ENCODE peak calls at places on chromosomes 16 and 17, in seven cellular contexts. W is activated naive CD4-positive, alpha-beta T cell; D is activated CD4-positive, CD25-positive, alpha-beta regulatory T cell; O is stimulated activated CD8-positive, alpha-beta memory T cell treated with anti-CD3 and anti-CD28 coated beads, Interleukin-7, amount 100 ng/mL, for 48 hours; Y is HFFc6; R is NCI-H82; T is right atrium auricular region. V is an unnamed sample.

GRCh38 chr17:75315541-75316243 is 26.5 kb upstream of the SLC25A19 start:
- DNase-seq in W (no peak), D (no peak), O (no peak), Y (no peak), R (no peak), T (no peak), V (peak; percentile 81)

GRCh38 chr16:14015948-14016347 is 55.2 kb upstream of the MRTFB start:
- DNase-seq in W (no peak), D (no peak), O (no peak), Y (peak; percentile 82), R (no peak), T (peak; percentile 80), V (peak; percentile 36)

GRCh38 chr16:7086842-7087616 is 245.6 kb upstream of the RBFOX1 start:
- DNase-seq in W (no peak), D (no peak), O (no peak), Y (no peak), R (peak; percentile 94), T (no peak), V (peak; percentile 28)

GRCh38 chr16:27922433-27922832 is 141.1 kb downstream of the GSG1L start:
- DNase-seq in W (no peak), D (no peak), O (no peak), Y (no peak), R (no peak), T (no peak), V (no peak)

GRCh38 chr16:14286381-14287230 is 215.5 kb downstream of the MRTFB start:
- DNase-seq in W (no peak), D (no peak), O (no peak), Y (no peak), R (no peak), T (no peak), V (peak; percentile 80)

GRCh38 chr17:40448639-40449261 is 5.5 kb downstream of the IGFBP4 start:
- DNase-seq in W (no peak), D (no peak), O (no peak), Y (no peak), R (peak; percentile 77), T (no peak), V (no peak)

GRCh38 chr16:55711959-55712876 is 56.4 kb downstream of the SLC6A2 start:
- DNase-seq in W (peak; percentile 5), D (peak; percentile 11), O (peak; percentile 27), Y (peak; percentile 36), R (peak; percentile 81), T (peak; percentile 70), V (peak; percentile 89)

GRCh38 chr17:9669551-9670008 is 24.3 kb downstream of the USP43 start:
- DNase-seq in W (no peak), D (no peak), O (no peak), Y (no peak), R (no peak), T (no peak), V (peak; percentile 88)

GRCh38 chr17:17146791-17147406 is 59.2 kb downstream of the PLD6 start:
- DNase-seq in W (no peak), D (no peak), O (no peak), Y (no peak), R (peak; percentile 45), T (no peak), V (peak; percentile 8)

GRCh38 chr16:1330931-1331711 is 2.3 kb upstream of the BAIAP3 start:
- DNase-seq in W (no peak), D (no peak), O (no peak), Y (no peak), R (no peak), T (no peak), V (no peak)

GRCh38 chr16:58462997-58463891 is 36.7 kb upstream of the NDRG4 start:
- DNase-seq in W (no peak), D (no peak), O (no peak), Y (no peak), R (peak; percentile 51), T (no peak), V (no peak)

GRCh38 chr17:80832266-80832676 is 159.4 kb upstream of the CHMP6 start:
- DNase-seq in W (no peak), D (no peak), O (no peak), Y (peak; percentile 88), R (peak; percentile 71), T (no peak), V (no peak)

GRCh38 chr16:71630808-71631207 is 4.8 kb downstream of the MARVELD3 start:
- DNase-seq in W (no peak), D (no peak), O (no peak), Y (no peak), R (no peak), T (no peak), V (peak; percentile 84)

GRCh38 chr16:2686912-2687507 is 4.7 kb downstream of the KCTD5 start:
- DNase-seq in W (no peak), D (no peak), O (no peak), Y (no peak), R (no peak), T (no peak), V (no peak)

GRCh38 chr17:59856859-59857794 is 35.6 kb downstream of the TUBD1 start:
- DNase-seq in W (no peak), D (no peak), O (no peak), Y (no peak), R (no peak), T (no peak), V (no peak)

GRCh38 chr16:76970087-76970744 is 220.8 kb upstream of the MON1B start:
- DNase-seq in W (no peak), D (no peak), O (no peak), Y (no peak), R (no peak), T (no peak), V (peak; percentile 98)

GRCh38 chr16:78563905-78564304 is 464.5 kb downstream of the WWOX start:
- DNase-seq in W (no peak), D (no peak), O (no peak), Y (no peak), R (no peak), T (no peak), V (no peak)

GRCh38 chr16:5509794-5510193 is 412.2 kb upstream of the EEF2KMT start:
- DNase-seq in W (no peak), D (no peak), O (no peak), Y (no peak), R (no peak), T (no peak), V (no peak)

GRCh38 chr17:7852262-7852670 is 2.6 kb upstream of the TMEM88 start:
- DNase-seq in W (no peak), D (no peak), O (no peak), Y (no peak), R (no peak), T (no peak), V (no peak)

GRCh38 chr17:64572682-64573154 is 65.9 kb downstream of the CEP95 start:
- DNase-seq in W (no peak), D (no peak), O (no peak), Y (peak; percentile 80), R (no peak), T (no peak), V (peak; percentile 43)

GRCh38 chr17:44807093-44807816 is 22.8 kb downstream of the GJC1 start:
- DNase-seq in W (no peak), D (no peak), O (no peak), Y (no peak), R (no peak), T (no peak), V (no peak)

GRCh38 chr16:22216191-22216831 is 10.2 kb downstream of the EEF2K start:
- DNase-seq in W (no peak), D (no peak), O (no peak), Y (no peak), R (peak; percentile 56), T (no peak), V (no peak)

GRCh38 chr16:72787519-72788268 is 260.2 kb downstream of the ZFHX3 start:
- DNase-seq in W (peak; percentile 17), D (peak; percentile 36), O (peak; percentile 60), Y (peak; percentile 91), R (no peak), T (peak; percentile 85), V (peak; percentile 48)

GRCh38 chr17:48757524-48757961 is 29.0 kb upstream of the HOXB13 start:
- DNase-seq in W (no peak), D (no peak), O (no peak), Y (peak; percentile 38), R (no peak), T (no peak), V (peak; percentile 8)

GRCh38 chr16:22948603-22949368 is 134.8 kb downstream of the HS3ST2 start:
- DNase-seq in W (peak; percentile 8), D (no peak), O (peak; percentile 38), Y (peak; percentile 70), R (peak; percentile 87), T (peak; percentile 65), V (peak; percentile 18)

GRCh38 chr17:47879028-47879585 is 16.9 kb upstream of the SP2 start:
- DNase-seq in W (no peak), D (no peak), O (no peak), Y (peak; percentile 53), R (no peak), T (no peak), V (no peak)

GRCh38 chr17:81386646-81387234 is 8.5 kb upstream of the BAHCC1 start:
- DNase-seq in W (no peak), D (no peak), O (no peak), Y (no peak), R (no peak), T (no peak), V (no peak)

V was measured in trophoblast cell.